ENCODE peak calls at places on chromosomes 11 and 22, in six cellular contexts. B is left colon, X is adrenal gland, Y is HFFc6, E is nucleus accumbens, P is pulmonary artery endothelial cell. J is an unnamed sample.

GRCh38 chr22:22219140-22219996 is 25.2 kb upstream of the VPREB1 start:
- DNase-seq in X (no peak), B (no peak), P (no peak), Y (no peak), E (no peak), J (no peak)

GRCh38 chr22:36824655-36825054 is 7.8 kb upstream of the PVALB start:
- DNase-seq in P (no peak), B (no peak), Y (no peak), E (no peak), X (no peak), J (no peak)

GRCh38 chr22:21942407-21942895 is 10.2 kb downstream of the PPM1F start:
- DNase-seq in Y (peak), X (peak), E (no peak), B (peak), P (peak), J (no peak)

GRCh38 chr11:33257897-33258630 is 883 bp downstream of the HIPK3 start:
- DNase-seq in Y (peak), B (peak), X (peak), P (peak), E (peak), J (peak)

GRCh38 chr11:73579641-73580434 is 18.1 kb downstream of the FAM168A start:
- DNase-seq in Y (no peak), E (no peak), B (no peak), X (no peak), P (no peak), J (no peak)

GRCh38 chr22:32600184-32600583 is 125.6 kb downstream of the FBXO7 start:
- DNase-seq in E (no peak), X (no peak), B (no peak), P (no peak), Y (no peak), J (no peak)

GRCh38 chr22:46432164-46433068 is 96.9 kb downstream of the TRMU start:
- DNase-seq in P (no peak), Y (no peak), X (peak), B (peak), E (no peak), J (no peak)

GRCh38 chr11:30789270-30789669 is 203.1 kb upstream of the MPPED2 start:
- DNase-seq in P (no peak), Y (peak), B (no peak), X (no peak), E (no peak), J (no peak)

GRCh38 chr11:27465629-27466028 is 7.0 kb downstream of the LGR4 start:
- DNase-seq in P (no peak), E (no peak), X (no peak), Y (no peak), B (no peak), J (no peak)

GRCh38 chr11:122661182-122661945 is 5.8 kb downstream of the UBASH3B start:
- DNase-seq in E (no peak), Y (peak), B (no peak), P (no peak), X (no peak), J (no peak)

GRCh38 chr11:82750643-82751139 is 17.0 kb upstream of the FAM181B start:
- DNase-seq in Y (no peak), P (no peak), B (no peak), X (peak), E (no peak), J (no peak)

GRCh38 chr11:73242291-73243092 is 24.4 kb downstream of the P2RY2 start:
- DNase-seq in E (peak), B (peak), Y (peak), X (peak), P (peak), J (peak)

GRCh38 chr22:31950226-31950625 is 5.9 kb downstream of the YWHAH start:
- DNase-seq in X (no peak), Y (no peak), P (no peak), E (no peak), B (no peak), J (peak)

GRCh38 chr11:132125855-132126841 is 755.7 kb downstream of the NTM start:
- DNase-seq in B (no peak), X (peak), P (no peak), E (no peak), Y (no peak), J (peak)

GRCh38 chr11:46188017-46188416 is 66.8 kb upstream of the PHF21A start:
- DNase-seq in B (no peak), P (no peak), X (no peak), Y (no peak), E (no peak), J (no peak)

GRCh38 chr11:97610000-97610399 is 1220.2 kb downstream of the JRKL start:
- DNase-seq in B (no peak), E (no peak), X (no peak), Y (peak), P (no peak), J (no peak)

GRCh38 chr11:127919206-127920000 is 668.0 kb downstream of the ETS1 start:
- DNase-seq in E (no peak), P (no peak), X (no peak), Y (peak), B (no peak), J (no peak)

GRCh38 chr11:44747836-44748235 is 21.1 kb downstream of the TSPAN18 start:
- DNase-seq in P (no peak), E (no peak), B (no peak), X (peak), Y (no peak), J (no peak)

GRCh38 chr22:39571538-39571937 is 985 bp downstream of the CACNA1I start:
- DNase-seq in E (no peak), B (no peak), Y (no peak), X (no peak), P (no peak), J (no peak)

GRCh38 chr11:86490582-86490981 is 115.9 kb downstream of the CCDC81 start:
- DNase-seq in B (no peak), E (no peak), P (no peak), X (no peak), Y (no peak), J (no peak)

GRCh38 chr11:5514841-5515240 is 1.7 kb downstream of the UBQLNL start:
- DNase-seq in E (no peak), X (no peak), Y (no peak), P (no peak), B (no peak), J (no peak)

GRCh38 chr11:4019891-4020290 is 74.7 kb upstream of the RRM1 start:
- DNase-seq in P (no peak), Y (peak), E (no peak), X (no peak), B (no peak), J (no peak)

GRCh38 chr22:38062782-38063181 is 5.6 kb downstream of the PICK1 start:
- DNase-seq in B (no peak), Y (no peak), E (no peak), X (peak), P (no peak), J (no peak)

GRCh38 chr11:61841636-61842332 is 13.7 kb downstream of the FADS2 start:
- DNase-seq in X (peak), E (no peak), B (no peak), P (no peak), Y (no peak), J (peak)

GRCh38 chr11:118216621-118217526 is 7.9 kb downstream of the JAML start:
- DNase-seq in P (no peak), X (no peak), Y (no peak), E (no peak), B (no peak), J (no peak)

GRCh38 chr11:65873280-65874156 is 918 bp upstream of the EFEMP2 start:
- DNase-seq in B (peak), Y (peak), E (peak), P (no peak), X (peak), J (peak)